ENCODE peak calls at places on chromosomes 5 and 9, in six cellular contexts. G, X, R, W, C and F are unnamed samples. For H3K9me3, the result is how much of the 10 kb centered on the place peaks cover.

GRCh38 chr5:163838738-163839137 is 333.3 kb downstream of the MAT2B start:
- DNase-seq in G (no peak), X (no peak), R (no peak), W (no peak), C (no peak), F (no peak)

GRCh38 chr9:91817493-91818225 is 132.4 kb downstream of the ROR2 start:
- DNase-seq in G (peak), X (peak), R (no peak), W (no peak), C (no peak), F (peak)

GRCh38 chr5:148209151-148209550 is 6.3 kb downstream of the SPINK6 start:
- DNase-seq in G (no peak), X (peak), R (no peak), W (no peak), C (no peak), F (no peak)

GRCh38 chr5:63310644-63311043 is 651.6 kb downstream of the HTR1A start:
- DNase-seq in G (no peak), X (no peak), R (no peak), W (no peak), C (no peak), F (no peak)

GRCh38 chr9:16312116-16312515 is 558.4 kb downstream of the BNC2 start:
- DNase-seq in G (no peak), X (peak), R (no peak), W (no peak), C (no peak), F (no peak)

GRCh38 chr5:111530298-111530740 is 18.0 kb upstream of the STARD4 start:
- DNase-seq in G (no peak), X (peak), R (no peak), W (no peak), C (peak), F (no peak)

GRCh38 chr5:65830856-65831255 is 95.5 kb upstream of the ERBIN start:
- DNase-seq in G (no peak), X (no peak), R (no peak), W (no peak), C (no peak), F (no peak)

GRCh38 chr9:37730256-37730655 is 23.3 kb upstream of the TRMT10B start:
- DNase-seq in G (no peak), X (no peak), R (no peak), W (no peak), C (no peak), F (no peak)

GRCh38 chr5:153404747-153405146 is 85.7 kb upstream of the GRIA1 start:
- DNase-seq in G (no peak), X (no peak), R (no peak), W (peak), C (no peak), F (peak)

GRCh38 chr9:121299467-121300282 is 31.7 kb downstream of the GSN start:
- DNase-seq in G (peak), X (peak), R (peak), W (peak), C (peak), F (peak)

GRCh38 chr9:89361816-89362646 is 43.7 kb downstream of the SECISBP2 start:
- DNase-seq in G (peak), X (no peak), R (no peak), W (no peak), C (no peak), F (no peak)

GRCh38 chr9:82961504-82962125 is 101.3 kb downstream of the RASEF start:
- DNase-seq in G (peak), X (peak), R (peak), W (no peak), C (peak), F (peak)

GRCh38 chr9:35914307-35914807 is 5.1 kb downstream of the SPAAR start:
- DNase-seq in G (no peak), X (peak), R (no peak), W (no peak), C (peak), F (peak)

GRCh38 chr5:30832519-30832918 is 361.0 kb upstream of the CDH6 start:
- DNase-seq in G (no peak), X (no peak), R (no peak), W (no peak), C (no peak), F (no peak)

GRCh38 chr9:91921371-91921770 is 28.7 kb downstream of the ROR2 start:
- DNase-seq in G (no peak), X (no peak), R (no peak), W (no peak), C (no peak), F (no peak)

GRCh38 chr9:83466877-83467276 is 71.3 kb downstream of the FRMD3 start:
- DNase-seq in G (no peak), X (no peak), R (no peak), W (no peak), C (no peak), F (no peak)

GRCh38 chr9:4620881-4621555 is 41.1 kb upstream of the PLPP6 start:
- DNase-seq in G (no peak), X (peak), R (no peak), W (no peak), C (no peak), F (no peak)

GRCh38 chr9:124752967-124753366 is 18.1 kb downstream of the NR6A1 start:
- DNase-seq in G (no peak), X (no peak), R (no peak), W (no peak), C (no peak), F (no peak)

GRCh38 chr5:37875051-37875787 is 35.4 kb upstream of the GDNF start:
- DNase-seq in G (no peak), X (peak), R (no peak), W (no peak), C (no peak), F (no peak)

GRCh38 chr5:93601433-93602175 is 18.6 kb downstream of the NR2F1 start:
- DNase-seq in G (no peak), X (no peak), R (no peak), W (no peak), C (no peak), F (peak)

GRCh38 chr9:115614931-115615401 is 497.0 kb upstream of the TNC start:
- DNase-seq in G (no peak), X (no peak), R (no peak), W (no peak), C (no peak), F (peak)

GRCh38 chr9:104586496-104587180 is 12.6 kb downstream of the OR13C5 start:
- DNase-seq in G (no peak), X (peak), R (no peak), W (no peak), C (no peak), F (no peak)

GRCh38 chr9:81666123-81666522 is 23.2 kb downstream of the TLE1 start:
- DNase-seq in G (no peak), X (no peak), R (no peak), W (no peak), C (no peak), F (no peak)
- H3K27ac ChIP-seq in G (no peak), X (no peak), R (no peak), W (no peak), C (no peak), F (no peak)

GRCh38 chr5:71456362-71456743 is 902 bp downstream of the BDP1 start:
- DNase-seq in G (no peak), X (no peak), R (no peak), W (no peak), C (no peak), F (no peak)

GRCh38 chr5:71452876-71453275 is 2.6 kb upstream of the BDP1 start:
- DNase-seq in G (no peak), X (no peak), R (no peak), W (no peak), C (no peak), F (no peak)

GRCh38 chr5:71454913-71455312 is 538 bp upstream of the BDP1 start:
- DNase-seq in G (no peak), X (no peak), R (no peak), W (peak), C (no peak), F (no peak)

GRCh38 chr5:71457106-71457505 is 1.7 kb downstream of the BDP1 start:
- DNase-seq in G (no peak), X (no peak), R (no peak), W (no peak), C (no peak), F (no peak)

GRCh38 chr5:71455427-71456361 is at the start of gene BDP1:
- DNase-seq in G (peak), X (peak), R (peak), W (peak), C (peak), F (peak)
- TF ChIP-seq CTCF in G (peak), X (peak), R (no peak), W (peak), C (peak), F (peak)

GRCh38 chr5:2272039-2272438 is 389.3 kb upstream of the IRX4 start:
- DNase-seq in G (no peak), X (no peak), R (no peak), W (no peak), C (no peak), F (no peak)

GRCh38 chr5:2277886-2278285 is 395.2 kb upstream of the IRX4 start:
- DNase-seq in G (no peak), X (no peak), R (no peak), W (no peak), C (no peak), F (no peak)

GRCh38 chr5:2272755-2273154 is 390.0 kb upstream of the IRX4 start:
- DNase-seq in G (no peak), X (no peak), R (no peak), W (no peak), C (no peak), F (no peak)

GRCh38 chr5:2278825-2279224 is 396.1 kb upstream of the IRX4 start:
- DNase-seq in G (no peak), X (no peak), R (no peak), W (no peak), C (no peak), F (no peak)

DNA sequence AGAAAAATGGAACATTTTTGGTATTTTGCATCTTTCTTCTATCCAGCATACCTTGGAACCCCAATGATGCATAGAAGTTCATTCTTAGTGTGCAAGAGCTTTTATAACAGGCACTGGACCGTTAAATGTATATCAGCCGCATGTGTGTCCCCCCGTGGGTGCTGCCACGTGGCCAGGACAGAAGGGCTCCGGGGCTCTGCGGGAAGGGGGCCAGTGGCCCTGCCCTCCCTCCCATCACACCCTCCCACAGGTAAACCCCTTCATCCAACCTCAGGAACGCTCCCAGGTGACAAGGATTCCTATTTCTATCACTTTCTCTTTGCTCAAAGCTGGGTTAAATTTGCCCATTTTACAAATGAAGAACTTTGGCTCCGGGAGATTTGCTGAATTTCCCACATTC is 393.4 kb upstream of the IRX4 start:
- DNase-seq in G (no peak), X (no peak), R (no peak), W (no peak), C (no peak), F (no peak)
- H3K9me3 ChIP-seq in G (under half), X (under half), R (under half), W (under half), C (under half), F (under half)

DNA sequence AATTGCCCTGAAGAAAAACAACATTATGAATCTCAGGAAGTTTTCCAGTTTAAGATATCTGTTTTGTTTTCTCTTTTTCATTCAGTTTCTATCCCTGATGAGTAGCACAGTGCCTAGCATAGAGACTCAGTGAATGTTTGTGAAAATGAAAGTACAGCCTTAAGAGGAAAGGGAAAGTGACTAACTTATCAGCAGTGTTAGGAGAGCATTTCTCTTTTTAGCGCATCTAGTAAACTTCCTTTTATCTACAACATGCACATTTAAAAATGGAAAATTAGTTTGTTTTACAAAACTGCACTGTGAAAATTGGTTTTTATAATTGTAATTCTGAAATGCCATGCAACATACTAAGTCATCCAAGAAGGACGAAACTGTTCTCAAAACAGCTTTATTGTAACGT is 110.8 kb downstream of the SMARCA2 start:
- DNase-seq in G (no peak), X (peak), R (no peak), W (no peak), C (no peak), F (no peak)
- H3K27ac ChIP-seq in G (peak), X (no peak), R (no peak), W (peak), C (no peak), F (no peak)

DNA sequence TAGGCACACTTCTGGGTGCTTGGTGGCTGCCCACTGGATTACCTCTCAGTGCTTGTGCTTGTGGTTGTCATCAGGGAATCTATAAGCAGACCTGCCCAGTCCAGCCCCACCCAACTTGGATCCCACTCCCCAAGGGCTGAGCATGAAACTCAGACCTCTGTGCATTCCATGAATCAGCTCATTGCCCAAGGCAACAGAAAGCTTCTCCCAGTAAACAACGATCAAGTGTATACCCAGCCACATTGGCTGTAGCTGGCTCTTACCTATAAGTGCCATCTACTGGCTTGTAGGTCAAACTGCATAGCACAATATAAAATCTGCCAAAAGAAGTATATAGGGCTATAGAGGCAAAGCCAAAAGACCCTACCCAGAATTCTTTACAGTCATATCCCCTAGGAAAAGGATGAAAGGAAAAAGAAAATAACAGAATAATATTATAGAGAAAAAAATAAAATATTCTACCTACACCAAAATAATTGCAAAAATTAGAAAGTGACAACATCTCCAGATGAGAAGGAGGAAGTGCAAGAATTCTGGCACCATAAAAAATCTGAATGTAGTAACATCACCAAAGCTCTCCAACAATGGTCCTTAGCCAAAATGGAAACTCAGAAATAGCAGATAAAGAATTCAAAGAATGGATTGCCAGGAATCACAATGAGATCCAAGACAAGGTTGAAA is 321.0 kb upstream of the TRPC7 start:
- DNase-seq in G (no peak), X (peak), R (peak), W (no peak), C (no peak), F (peak)
- TF ChIP-seq CTCF in G (no peak), X (peak), R (peak), W (peak), C (peak), F (peak)

GRCh38 chr9:32807217-32807616 is 23.9 kb downstream of the TMEM215 start:
- DNase-seq in G (no peak), X (no peak), R (no peak), W (no peak), C (no peak), F (no peak)
- H3K9me3 ChIP-seq in G (under half), X (under half), R (under half), W (under half), C (under half), F (under half)

GRCh38 chr9:131038256-131039128 is 29.5 kb downstream of the LAMC3 start:
- DNase-seq in G (no peak), X (no peak), R (no peak), W (no peak), C (no peak), F (no peak)
- H3K27ac ChIP-seq in G (no peak), X (peak), R (no peak), W (no peak), C (no peak), F (no peak)

GRCh38 chr9:107046692-107047091 is 183.7 kb downstream of the ZNF462 start:
- DNase-seq in G (no peak), X (no peak), R (no peak), W (no peak), C (no peak), F (no peak)

GRCh38 chr9:107049825-107050184 is 186.8 kb downstream of the ZNF462 start:
- DNase-seq in G (no peak), X (no peak), R (no peak), W (no peak), C (no peak), F (no peak)

GRCh38 chr9:107043886-107044285 is 180.9 kb downstream of the ZNF462 start:
- DNase-seq in G (no peak), X (no peak), R (no peak), W (no peak), C (peak), F (peak)

GRCh38 chr9:107049046-107049824 is 186.3 kb downstream of the ZNF462 start:
- DNase-seq in G (no peak), X (no peak), R (peak), W (peak), C (no peak), F (no peak)

DNA sequence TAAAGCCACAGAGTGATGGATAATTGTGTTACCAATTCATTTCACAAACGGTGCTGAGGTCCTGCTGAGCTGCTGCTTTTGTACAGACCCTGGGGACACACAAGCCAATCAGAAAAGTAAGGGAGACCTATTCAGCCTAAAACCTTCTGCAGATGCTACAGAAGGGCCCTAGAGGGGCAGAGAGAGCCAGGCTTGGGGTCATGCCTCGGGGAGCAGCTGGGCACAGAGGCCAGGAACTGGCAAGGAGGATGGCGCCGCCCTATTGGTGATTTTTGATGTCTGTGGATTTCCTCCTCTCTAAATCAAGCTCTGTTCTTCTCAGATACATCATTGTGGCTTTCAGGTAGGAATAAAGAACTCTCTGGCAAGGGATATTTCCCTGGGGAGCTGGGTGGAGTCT is 181.9 kb downstream of the ZNF462 start:
- DNase-seq in G (no peak), X (no peak), R (peak), W (no peak), C (peak), F (peak)
- TF ChIP-seq CTCF in G (no peak), X (no peak), R (peak), W (no peak), C (no peak), F (peak)

GRCh38 chr5:179112469-179113142 is 52.4 kb downstream of the ZNF354C start:
- DNase-seq in G (no peak), X (no peak), R (no peak), W (no peak), C (no peak), F (no peak)
- H3K9me3 ChIP-seq in G (under half), X (under half), R (half or more), W (under half), C (under half), F (under half)